ENCODE peak calls at places on chromosomes 5 and 9, in four cellular contexts. One of them, this sample, is unnamed.

GRCh38 chr9:114906922-114907571 is 23.3 kb downstream of the TNFSF8 start:
- DNase-seq in stimulated activated naive CD4-positive, alpha-beta T cell: peak
- DNase-seq in nephron progenitor cell: peak
- DNase-seq in activated CD8-positive, alpha-beta T cell treated with anti-CD3 and anti-CD28 coated beads, Interleukin-2, amount 10 ng/mL, durations not matched to agents 7 days and 5 days: peak
- DNase-seq in this sample: peak

GRCh38 chr5:149487672-149488071 is 63.6 kb downstream of the CSNK1A1 start:
- DNase-seq in stimulated activated naive CD4-positive, alpha-beta T cell: no peak
- DNase-seq in nephron progenitor cell: no peak
- DNase-seq in activated CD8-positive, alpha-beta T cell treated with anti-CD3 and anti-CD28 coated beads, Interleukin-2, amount 10 ng/mL, durations not matched to agents 7 days and 5 days: no peak
- DNase-seq in this sample: no peak

GRCh38 chr5:169744336-169744735 is 107.3 kb downstream of the DOCK2 start:
- DNase-seq in stimulated activated naive CD4-positive, alpha-beta T cell: no peak
- DNase-seq in nephron progenitor cell: no peak
- DNase-seq in activated CD8-positive, alpha-beta T cell treated with anti-CD3 and anti-CD28 coated beads, Interleukin-2, amount 10 ng/mL, durations not matched to agents 7 days and 5 days: no peak
- DNase-seq in this sample: no peak

GRCh38 chr5:75412111-75412990 is 75.3 kb downstream of the HMGCR start:
- DNase-seq in stimulated activated naive CD4-positive, alpha-beta T cell: no peak
- DNase-seq in nephron progenitor cell: no peak
- DNase-seq in activated CD8-positive, alpha-beta T cell treated with anti-CD3 and anti-CD28 coated beads, Interleukin-2, amount 10 ng/mL, durations not matched to agents 7 days and 5 days: no peak
- DNase-seq in this sample: no peak

GRCh38 chr5:103139264-103139865 is 19.3 kb downstream of the PPIP5K2 start:
- DNase-seq in stimulated activated naive CD4-positive, alpha-beta T cell: peak
- DNase-seq in nephron progenitor cell: peak
- DNase-seq in activated CD8-positive, alpha-beta T cell treated with anti-CD3 and anti-CD28 coated beads, Interleukin-2, amount 10 ng/mL, durations not matched to agents 7 days and 5 days: peak
- DNase-seq in this sample: peak

GRCh38 chr9:88400021-88400420 is 11.8 kb downstream of the SPIN1 start:
- DNase-seq in stimulated activated naive CD4-positive, alpha-beta T cell: no peak
- DNase-seq in nephron progenitor cell: no peak
- DNase-seq in activated CD8-positive, alpha-beta T cell treated with anti-CD3 and anti-CD28 coated beads, Interleukin-2, amount 10 ng/mL, durations not matched to agents 7 days and 5 days: no peak
- DNase-seq in this sample: no peak

GRCh38 chr5:86008704-86009103 is 609.0 kb upstream of the COX7C start:
- DNase-seq in stimulated activated naive CD4-positive, alpha-beta T cell: no peak
- DNase-seq in nephron progenitor cell: no peak
- DNase-seq in activated CD8-positive, alpha-beta T cell treated with anti-CD3 and anti-CD28 coated beads, Interleukin-2, amount 10 ng/mL, durations not matched to agents 7 days and 5 days: no peak
- DNase-seq in this sample: no peak

GRCh38 chr9:124559871-124560270 is 52.7 kb upstream of the NR5A1 start:
- DNase-seq in stimulated activated naive CD4-positive, alpha-beta T cell: no peak
- DNase-seq in nephron progenitor cell: no peak
- DNase-seq in activated CD8-positive, alpha-beta T cell treated with anti-CD3 and anti-CD28 coated beads, Interleukin-2, amount 10 ng/mL, durations not matched to agents 7 days and 5 days: no peak
- DNase-seq in this sample: no peak

GRCh38 chr5:20340123-20340522 is 352.1 kb upstream of the CDH18 start:
- DNase-seq in stimulated activated naive CD4-positive, alpha-beta T cell: no peak
- DNase-seq in nephron progenitor cell: no peak
- DNase-seq in activated CD8-positive, alpha-beta T cell treated with anti-CD3 and anti-CD28 coated beads, Interleukin-2, amount 10 ng/mL, durations not matched to agents 7 days and 5 days: no peak
- DNase-seq in this sample: no peak

GRCh38 chr9:111948958-111949357 is 52.3 kb downstream of the UGCG start:
- DNase-seq in stimulated activated naive CD4-positive, alpha-beta T cell: no peak
- DNase-seq in nephron progenitor cell: no peak
- DNase-seq in activated CD8-positive, alpha-beta T cell treated with anti-CD3 and anti-CD28 coated beads, Interleukin-2, amount 10 ng/mL, durations not matched to agents 7 days and 5 days: no peak
- DNase-seq in this sample: no peak

GRCh38 chr5:154779105-154779504 is 23.9 kb downstream of the LARP1 start:
- DNase-seq in stimulated activated naive CD4-positive, alpha-beta T cell: no peak
- DNase-seq in nephron progenitor cell: no peak
- DNase-seq in activated CD8-positive, alpha-beta T cell treated with anti-CD3 and anti-CD28 coated beads, Interleukin-2, amount 10 ng/mL, durations not matched to agents 7 days and 5 days: no peak
- DNase-seq in this sample: no peak

GRCh38 chr9:83047839-83048775 is 14.8 kb downstream of the RASEF start:
- DNase-seq in stimulated activated naive CD4-positive, alpha-beta T cell: no peak
- DNase-seq in nephron progenitor cell: no peak
- DNase-seq in activated CD8-positive, alpha-beta T cell treated with anti-CD3 and anti-CD28 coated beads, Interleukin-2, amount 10 ng/mL, durations not matched to agents 7 days and 5 days: no peak
- DNase-seq in this sample: no peak

GRCh38 chr9:133788045-133788818 is 50.1 kb upstream of the SARDH start:
- DNase-seq in stimulated activated naive CD4-positive, alpha-beta T cell: no peak
- DNase-seq in nephron progenitor cell: no peak
- DNase-seq in activated CD8-positive, alpha-beta T cell treated with anti-CD3 and anti-CD28 coated beads, Interleukin-2, amount 10 ng/mL, durations not matched to agents 7 days and 5 days: no peak
- DNase-seq in this sample: no peak

GRCh38 chr9:128027166-128027539 is 40.0 kb downstream of the NAIF1 start:
- DNase-seq in stimulated activated naive CD4-positive, alpha-beta T cell: peak
- DNase-seq in nephron progenitor cell: no peak
- DNase-seq in activated CD8-positive, alpha-beta T cell treated with anti-CD3 and anti-CD28 coated beads, Interleukin-2, amount 10 ng/mL, durations not matched to agents 7 days and 5 days: peak
- DNase-seq in this sample: no peak

GRCh38 chr5:80238778-80239679 is 16.8 kb downstream of the SERINC5 start:
- DNase-seq in stimulated activated naive CD4-positive, alpha-beta T cell: no peak
- DNase-seq in nephron progenitor cell: no peak
- DNase-seq in activated CD8-positive, alpha-beta T cell treated with anti-CD3 and anti-CD28 coated beads, Interleukin-2, amount 10 ng/mL, durations not matched to agents 7 days and 5 days: no peak
- DNase-seq in this sample: no peak

GRCh38 chr5:9239071-9239470 is 306.8 kb downstream of the SEMA5A start:
- DNase-seq in stimulated activated naive CD4-positive, alpha-beta T cell: no peak
- DNase-seq in nephron progenitor cell: no peak
- DNase-seq in activated CD8-positive, alpha-beta T cell treated with anti-CD3 and anti-CD28 coated beads, Interleukin-2, amount 10 ng/mL, durations not matched to agents 7 days and 5 days: no peak
- DNase-seq in this sample: no peak

GRCh38 chr9:34203275-34204010 is 24.6 kb downstream of the UBAP1 start:
- DNase-seq in stimulated activated naive CD4-positive, alpha-beta T cell: no peak
- DNase-seq in nephron progenitor cell: no peak
- DNase-seq in activated CD8-positive, alpha-beta T cell treated with anti-CD3 and anti-CD28 coated beads, Interleukin-2, amount 10 ng/mL, durations not matched to agents 7 days and 5 days: no peak
- DNase-seq in this sample: no peak